ENCODE peak calls at places on chromosomes 3 and 15, in ten cellular contexts. U, X, R, C, I, Y, H, P, Q and K are unnamed samples.

GRCh38 chr15:39642011-39642640 is 61.2 kb downstream of the THBS1 start:
- DNase-seq in R (no peak), U (no peak), I (peak), X (peak), Q (no peak), H (no peak), C (peak), P (no peak), Y (no peak), K (no peak)

GRCh38 chr3:123094914-123095313 is 28.1 kb downstream of the PDIA5 start:
- DNase-seq in I (no peak), C (no peak), Y (no peak), P (no peak), U (no peak), Q (no peak), R (no peak), X (no peak), H (no peak), K (no peak)

GRCh38 chr3:117547956-117548550 is 838.5 kb downstream of the TUSC7 start:
- DNase-seq in R (no peak), C (peak), U (no peak), X (peak), Y (no peak), P (no peak), H (no peak), Q (no peak), I (no peak), K (no peak)

GRCh38 chr3:34568766-34569165 is 770.3 kb downstream of the PDCD6IP start:
- DNase-seq in X (no peak), Y (no peak), I (peak), P (no peak), H (no peak), C (no peak), Q (no peak), U (no peak), R (no peak), K (no peak)

GRCh38 chr3:57973715-57974477 is 34.3 kb upstream of the FLNB start:
- DNase-seq in R (no peak), C (no peak), H (no peak), P (no peak), I (no peak), Y (no peak), U (no peak), X (no peak), Q (no peak), K (no peak)

GRCh38 chr3:67515778-67516177 is 138.6 kb downstream of the SUCLG2 start:
- DNase-seq in Y (no peak), X (no peak), R (no peak), Q (no peak), H (no peak), C (no peak), P (no peak), U (no peak), I (no peak), K (no peak)

GRCh38 chr3:143885803-143886427 is 37.6 kb upstream of the SLC9A9 start:
- DNase-seq in P (no peak), X (peak), C (peak), U (no peak), Q (peak), H (peak), R (no peak), Y (peak), I (peak), K (no peak)

GRCh38 chr3:133455960-133456359 is 56.1 kb downstream of the BFSP2 start:
- DNase-seq in P (no peak), U (no peak), H (no peak), R (no peak), X (no peak), Y (no peak), I (no peak), C (no peak), Q (no peak), K (no peak)

GRCh38 chr3:63863150-63864007 is at the start of the genes ATXN7 and THOC7:
- DNase-seq in Q (peak), H (peak), U (peak), C (peak), R (peak), Y (peak), X (peak), I (no peak), P (peak), K (no peak)

GRCh38 chr15:77179541-77179998 is 108.7 kb upstream of the TSPAN3 start:
- DNase-seq in P (no peak), X (no peak), C (no peak), R (no peak), U (no peak), Q (no peak), H (no peak), I (no peak), Y (no peak), K (no peak)

GRCh38 chr3:13838421-13838820 is 41.5 kb downstream of the WNT7A start:
- DNase-seq in P (no peak), Y (no peak), I (no peak), U (no peak), H (no peak), Q (no peak), R (no peak), X (no peak), C (no peak), K (no peak)

GRCh38 chr15:90497374-90497773 is 32.3 kb upstream of the CRTC3 start:
- DNase-seq in Q (no peak), U (no peak), Y (no peak), R (no peak), P (no peak), X (no peak), H (no peak), I (no peak), C (no peak), K (no peak)

GRCh38 chr3:59444293-59444671 is 394.5 kb upstream of the CFAP20DC start:
- DNase-seq in U (no peak), Q (no peak), C (no peak), P (no peak), I (no peak), R (no peak), H (no peak), Y (no peak), X (no peak), K (no peak)

GRCh38 chr3:48898383-48899234 is at the start of gene SLC25A20:
- DNase-seq in R (peak), U (peak), H (peak), X (peak), Y (peak), C (peak), P (peak), I (peak), Q (peak), K (peak)

GRCh38 chr15:33126559-33127290 is 67.8 kb downstream of the FMN1 start:
- DNase-seq in C (peak), U (no peak), Y (peak), R (no peak), P (peak), Q (no peak), I (peak), H (no peak), X (peak), K (peak)